ENCODE peak calls at places on chromosomes 13 and 19, in eight cellular contexts. A is NCI-H748 treated with DMSO at 0.1 percent for 48 hours; E is GM12864; O is NCI-H2107; M is LoVo; G is endothelial cell of umbilical vein; T is activated naive CD4-positive, alpha-beta T cell treated with anti-CD3 and anti-CD28 coated beads, Interleukin-2, amount 50 U/mL, for 16 hours; P is EL. F is an unnamed sample.

GRCh38 chr19:38270587-38271167 is 6.3 kb downstream of the SPINT2 start:
- DNase-seq in P (peak), M (peak), E (no peak), O (no peak), A (no peak), G (no peak), T (no peak), F (no peak)

GRCh38 chr13:72726721-72727416 is 560 bp downstream of the MZT1 start:
- DNase-seq in M (peak), T (peak), E (no peak), A (no peak), G (no peak), O (no peak), P (peak), F (peak)

GRCh38 chr13:43054803-43055802 is 31.7 kb downstream of the DNAJC15 start:
- DNase-seq in E (no peak), P (peak), T (peak), A (no peak), M (peak), O (no peak), G (peak), F (no peak)

GRCh38 chr19:33278023-33278402 is 24.3 kb downstream of the CEBPA start:
- DNase-seq in P (no peak), E (no peak), M (no peak), T (no peak), A (no peak), G (no peak), O (no peak), F (peak)

GRCh38 chr13:23777571-23777870 is 111.7 kb downstream of the MIPEP start:
- DNase-seq in T (no peak), G (no peak), O (no peak), M (no peak), P (no peak), A (no peak), E (no peak), F (no peak)

GRCh38 chr13:100645382-100645781 is 29.2 kb downstream of the TMTC4 start:
- DNase-seq in P (no peak), A (peak), G (no peak), O (peak), M (no peak), E (no peak), T (no peak), F (no peak)

GRCh38 chr13:36954542-36954941 is 34.5 kb upstream of the SMAD9 start:
- DNase-seq in T (no peak), M (no peak), P (no peak), E (no peak), O (no peak), A (no peak), G (peak), F (no peak)

GRCh38 chr19:34676697-34677385 is at the start of gene SCGB2B2:
- DNase-seq in A (peak), E (peak), P (no peak), M (peak), G (no peak), O (peak), T (peak), F (no peak)